ENCODE peak calls at places on chromosome 1, in ten cellular contexts. J, Q, G, F, B, R, X, A, S and T are unnamed samples.

GRCh38 chr1:210201671-210202070 is 30.9 kb upstream of the SERTAD4 start:
- DNase-seq in J (no peak), Q (peak; percentile 11), G (no peak), F (no peak), B (no peak), R (peak; percentile 19), X (no peak), A (no peak), S (no peak), T (peak; percentile 46)

GRCh38 chr1:29679316-29679715 is 443.0 kb downstream of the PTPRU start:
- DNase-seq in J (no peak), Q (no peak), G (no peak), F (no peak), B (no peak), R (no peak), X (no peak), A (no peak), S (no peak), T (no peak)

GRCh38 chr1:212097360-212097759 is 61.8 kb downstream of the DTL start:
- DNase-seq in J (no peak), Q (no peak), G (no peak), F (no peak), B (no peak), R (no peak), X (no peak), A (no peak), S (no peak), T (no peak)

GRCh38 chr1:3350441-3351261 is 103.8 kb upstream of the ARHGEF16 start:
- DNase-seq in J (no peak), Q (no peak), G (no peak), F (peak; percentile 90), B (peak; percentile 3), R (no peak), X (no peak), A (no peak), S (no peak), T (no peak)

GRCh38 chr1:112935474-112936289 is 20.3 kb downstream of the SLC16A1 start:
- DNase-seq in J (no peak), Q (peak; percentile 85), G (no peak), F (no peak), B (peak; percentile 43), R (peak; percentile 89), X (peak; percentile 21), A (no peak), S (no peak), T (peak; percentile 90)

GRCh38 chr1:191851799-191852595 is 306.3 kb upstream of the RGS18 start:
- DNase-seq in J (no peak), Q (peak; percentile 65), G (no peak), F (no peak), B (no peak), R (peak; percentile 38), X (no peak), A (no peak), S (no peak), T (peak; percentile 11)

GRCh38 chr1:62433861-62434611 is 2.8 kb upstream of the USP1 start:
- DNase-seq in J (no peak), Q (no peak), G (no peak), F (no peak), B (no peak), R (no peak), X (no peak), A (no peak), S (peak; percentile 13), T (peak; percentile 70)

GRCh38 chr1:48750089-48750488 is 26.6 kb downstream of the BEND5 start:
- DNase-seq in J (no peak), Q (no peak), G (no peak), F (peak; percentile 52), B (no peak), R (no peak), X (no peak), A (no peak), S (peak; percentile 39), T (no peak)

GRCh38 chr1:114113801-114114750 is 39.6 kb downstream of the SYT6 start:
- DNase-seq in J (no peak), Q (no peak), G (no peak), F (peak; percentile 74), B (peak; percentile 49), R (peak; percentile 64), X (no peak), A (no peak), S (no peak), T (no peak)